ENCODE peak calls at places on chromosomes 1 and 21, in nine cellular contexts. W is esophagus squamous epithelium; P is hepatocyte; H is spleen; Y is SK-N-SH; C is effector memory CD4-positive, alpha-beta T cell; E is Peyer's patch; R is heart right ventricle; U is left lung. A is an unnamed sample. For H3K4me1, the result is how much of the 10 kb centered on the place peaks cover.

GRCh38 chr1:47914218-47914937 is 82.8 kb downstream of the TRABD2B start:
- DNase-seq in H (no peak), U (peak), Y (peak), E (no peak), P (no peak), R (no peak), W (no peak), C (no peak), A (no peak)

GRCh38 chr1:145778146-145778540 is 45.8 kb downstream of the RNF115 start:
- DNase-seq in E (no peak), R (no peak), C (no peak), W (no peak), U (no peak), Y (no peak), H (no peak), P (no peak), A (no peak)

GRCh38 chr1:174366946-174367345 is 80.8 kb upstream of the GPR52 start:
- DNase-seq in Y (no peak), W (no peak), R (no peak), U (no peak), E (no peak), C (no peak), H (no peak), P (no peak), A (no peak)

GRCh38 chr1:236862615-236863211 is 67.6 kb downstream of the MTR start:
- DNase-seq in C (no peak), Y (no peak), H (no peak), U (no peak), W (no peak), R (peak), E (no peak), P (no peak), A (no peak)

GRCh38 chr1:11940260-11940921 is 5.9 kb downstream of the PLOD1 start:
- DNase-seq in E (peak), H (no peak), Y (peak), P (peak), U (no peak), W (no peak), C (no peak), R (no peak), A (peak)

GRCh38 chr1:117171900-117172501 is 38.7 kb downstream of the VTCN1 start:
- DNase-seq in P (no peak), U (peak), R (peak), E (no peak), Y (no peak), H (no peak), C (no peak), W (no peak), A (peak)

GRCh38 chr1:178862864-178863263 is 8.0 kb downstream of the ANGPTL1 start:
- DNase-seq in H (no peak), U (no peak), R (no peak), C (no peak), P (no peak), Y (no peak), W (no peak), E (no peak), A (no peak)

GRCh38 chr1:218874313-218874712 is 299.4 kb upstream of the LYPLAL1 start:
- DNase-seq in U (no peak), R (no peak), W (no peak), P (no peak), E (no peak), H (no peak), C (no peak), Y (no peak), A (no peak)

GRCh38 chr1:201400257-201401230 is 1.4 kb upstream of the LAD1 start:
- DNase-seq in E (no peak), H (no peak), W (no peak), P (no peak), R (no peak), U (peak), Y (no peak), C (no peak), A (no peak)

GRCh38 chr1:185670187-185670627 is 64.0 kb upstream of the HMCN1 start:
- DNase-seq in W (no peak), H (no peak), C (peak), U (no peak), P (peak), R (peak), Y (no peak), E (peak), A (no peak)

GRCh38 chr1:169488157-169488556 is 2.4 kb upstream of the SLC19A2 start:
- DNase-seq in R (no peak), H (no peak), U (no peak), E (no peak), W (no peak), Y (no peak), P (no peak), C (no peak), A (no peak)

GRCh38 chr1:21939650-21940374 is 2.7 kb upstream of the HSPG2 start:
- DNase-seq in C (no peak), E (peak), U (peak), Y (peak), P (peak), W (no peak), H (no peak), R (peak), A (peak)

GRCh38 chr1:22522221-22522743 is 41.0 kb upstream of the EPHA8 start:
- DNase-seq in R (no peak), C (no peak), H (no peak), Y (no peak), E (no peak), W (no peak), P (no peak), U (no peak), A (no peak)

GRCh38 chr1:68448365-68448764 is 1.4 kb downstream of the RPE65 start:
- DNase-seq in P (no peak), Y (no peak), E (no peak), H (no peak), W (no peak), U (no peak), R (no peak), C (no peak), A (no peak)

GRCh38 chr1:56547977-56548376 is 31.4 kb downstream of the PLPP3 start:
- DNase-seq in U (peak), H (no peak), W (no peak), Y (no peak), P (no peak), E (peak), C (no peak), R (peak), A (peak)

GRCh38 chr21:38954450-38955059 is 148.8 kb downstream of the ETS2 start:
- DNase-seq in U (peak), W (no peak), R (no peak), P (peak), Y (no peak), E (no peak), C (no peak), H (no peak), A (no peak)

GRCh38 chr1:241142493-241142892 is 214.5 kb downstream of the RGS7 start:
- DNase-seq in P (no peak), W (no peak), R (no peak), Y (no peak), E (no peak), C (no peak), U (no peak), H (no peak), A (no peak)

GRCh38 chr1:184407816-184408510 is 21.1 kb downstream of the C1orf21 start:
- DNase-seq in P (no peak), E (no peak), W (no peak), H (no peak), C (no peak), U (no peak), Y (no peak), R (no peak), A (no peak)

GRCh38 chr1:206000641-206001339 is 2.4 kb downstream of the RAB7B start:
- DNase-seq in U (no peak), W (no peak), R (no peak), Y (no peak), E (no peak), P (no peak), H (no peak), C (no peak), A (no peak)

GRCh38 chr1:6008696-6009095 is 16.5 kb upstream of the NPHP4 start:
- DNase-seq in C (no peak), U (no peak), P (no peak), W (no peak), E (no peak), R (no peak), Y (no peak), H (peak), A (no peak)

GRCh38 chr1:224763126-224763764 is 147.1 kb downstream of the CNIH3 start:
- DNase-seq in W (no peak), R (no peak), C (no peak), Y (no peak), E (no peak), P (no peak), H (no peak), U (no peak), A (no peak)

GRCh38 chr1:226711976-226712778 is 26.9 kb downstream of the ITPKB start:
- DNase-seq in W (no peak), R (no peak), H (no peak), E (peak), Y (no peak), C (peak), P (no peak), U (no peak), A (no peak)

GRCh38 chr1:163408262-163408661 is 86.5 kb downstream of the NUF2 start:
- DNase-seq in P (no peak), H (no peak), W (no peak), C (no peak), E (no peak), U (no peak), Y (no peak), R (no peak), A (no peak)

GRCh38 chr1:33300673-33301072 is 20.2 kb downstream of the A3GALT2 start:
- DNase-seq in C (no peak), E (peak), H (peak), P (peak), Y (no peak), R (no peak), W (no peak), U (peak), A (peak)

GRCh38 chr1:39827201-39827600 is 38.5 kb upstream of the BMP8B start:
- DNase-seq in P (peak), C (no peak), Y (peak), H (no peak), E (no peak), R (no peak), U (no peak), W (no peak), A (no peak)

GRCh38 chr21:45988366-45989347 is 7.1 kb downstream of the COL6A1 start:
- DNase-seq in W (no peak), U (peak), C (no peak), Y (no peak), P (no peak), E (peak), R (no peak), H (peak), A (peak)
- H3K4me1 ChIP-seq in W (under half), U (under half), C (under half), Y (under half), P (under half), E (under half), R (under half), H (under half), A (half or more)

GRCh38 chr1:93528416-93528815 is 80.5 kb downstream of the FNBP1L start:
- DNase-seq in R (no peak), H (no peak), E (no peak), C (no peak), P (no peak), Y (no peak), W (no peak), U (no peak), A (no peak)
- H3K4me1 ChIP-seq in R (under half), H (under half), E (under half), C (under half), P (under half), Y (under half), W (under half), U (under half), A (under half)

GRCh38 chr21:42315296-42315891 is at the start of gene TFF3:
- DNase-seq in C (no peak), U (no peak), R (no peak), E (peak), P (peak), H (peak), W (no peak), Y (no peak), A (no peak)
- H3K4me1 ChIP-seq in C (under half), U (under half), R (under half), E (under half), P (under half), H (under half), W (under half), Y (under half), A (under half)

GRCh38 chr1:108960719-108961118 is 2.6 kb downstream of the CLCC1 start:
- DNase-seq in P (no peak), E (no peak), H (no peak), Y (no peak), U (no peak), W (no peak), C (no peak), R (no peak), A (no peak)
- H3K4me1 ChIP-seq in P (under half), E (under half), H (under half), Y (under half), U (under half), W (under half), C (under half), R (under half), A (under half)

GRCh38 chr1:24995661-24996060 is 65.6 kb upstream of the RUNX3 start:
- DNase-seq in E (no peak), Y (no peak), R (no peak), P (no peak), W (no peak), C (no peak), H (peak), U (no peak), A (no peak)
- H3K4me1 ChIP-seq in E (under half), Y (under half), R (under half), P (under half), W (under half), C (under half), H (under half), U (under half), A (under half)